ENCODE peak calls at places on chromosomes 13 and 19, in eight cellular contexts. Y, B, Q, O, F, C, Z and H are unnamed samples.

GRCh38 chr19:40827386-40828247 is 22.6 kb downstream of the CYP2A6 start:
- DNase-seq in Z (no peak), Y (no peak), Q (no peak), O (peak), F (no peak), B (no peak), C (no peak), H (no peak)

GRCh38 chr13:98500963-98501421 is 75.9 kb downstream of the STK24 start:
- DNase-seq in Z (peak), B (no peak), Q (no peak), C (no peak), Y (no peak), O (no peak), F (no peak), H (no peak)

GRCh38 chr13:113090806-113091205 is 14.8 kb upstream of the F7 start:
- DNase-seq in O (no peak), Y (no peak), C (no peak), F (no peak), Q (no peak), B (no peak), Z (no peak), H (no peak)

GRCh38 chr19:30070970-30071632 is 129.1 kb downstream of the URI1 start:
- DNase-seq in B (no peak), C (no peak), Q (no peak), F (no peak), Y (no peak), O (no peak), Z (no peak), H (no peak)

GRCh38 chr13:104847863-104848262 is 1687.6 kb downstream of the EFNB2 start:
- DNase-seq in F (no peak), O (no peak), Z (no peak), B (no peak), Y (no peak), Q (no peak), C (no peak), H (no peak)

GRCh38 chr19:28980236-28980868 is 232.6 kb downstream of the UQCRFS1 start:
- DNase-seq in B (no peak), Q (no peak), O (no peak), Z (no peak), F (peak), C (no peak), Y (no peak), H (no peak)

GRCh38 chr19:40603071-40603718 is 2.0 kb downstream of the LTBP4 start:
- DNase-seq in Z (no peak), B (no peak), C (no peak), Y (no peak), O (no peak), F (peak), Q (no peak), H (peak)

GRCh38 chr19:17846146-17846545 is 1.6 kb downstream of the JAK3 start:
- DNase-seq in B (no peak), F (no peak), C (no peak), Q (no peak), Z (peak), Y (no peak), O (no peak), H (no peak)

GRCh38 chr13:51778407-51778806 is 25.6 kb downstream of the DHRS12 start:
- DNase-seq in F (no peak), B (no peak), Q (no peak), Y (no peak), C (no peak), O (no peak), Z (no peak), H (no peak)

GRCh38 chr19:4279530-4280422 is 710 bp downstream of the SHD start:
- DNase-seq in F (no peak), Z (no peak), B (no peak), O (no peak), Q (no peak), C (no peak), Y (no peak), H (no peak)

GRCh38 chr13:97134364-97135095 is 87.6 kb upstream of the MBNL2 start:
- DNase-seq in Y (no peak), Z (no peak), C (no peak), Q (no peak), F (no peak), O (no peak), B (no peak), H (no peak)

GRCh38 chr13:99419591-99420243 is 81.6 kb upstream of the TM9SF2 start:
- DNase-seq in Y (no peak), O (no peak), Z (no peak), Q (no peak), F (no peak), C (no peak), B (no peak), H (no peak)

GRCh38 chr13:52449323-52450011 is 967 bp downstream of the VPS36 start:
- DNase-seq in O (no peak), F (no peak), B (no peak), Q (no peak), C (no peak), Y (no peak), Z (no peak), H (peak)

GRCh38 chr19:40718774-40719391 is 2.0 kb downstream of the ITPKC start:
- DNase-seq in C (peak), Y (peak), Z (peak), B (peak), O (peak), Q (peak), F (peak), H (peak)

GRCh38 chr19:10135551-10136334 is 16.0 kb upstream of the EIF3G start:
- DNase-seq in F (no peak), Q (no peak), B (no peak), Y (no peak), O (no peak), Z (no peak), C (no peak), H (no peak)

GRCh38 chr13:44815507-44816074 is 173.7 kb downstream of the NUFIP1 start:
- DNase-seq in B (no peak), F (peak), Z (no peak), Y (peak), Q (no peak), O (peak), C (peak), H (no peak)

GRCh38 chr13:27194895-27195764 is 23.5 kb upstream of the USP12 start:
- DNase-seq in C (no peak), Y (no peak), O (no peak), F (peak), Z (no peak), Q (peak), B (no peak), H (no peak)

GRCh38 chr19:38433268-38433733 is at the start of gene RYR1:
- DNase-seq in Z (no peak), C (no peak), B (peak), Q (peak), F (no peak), O (no peak), Y (peak), H (no peak)

GRCh38 chr13:27967203-27967735 is 1.8 kb downstream of the CDX2 start:
- DNase-seq in B (no peak), C (no peak), O (no peak), Y (no peak), F (no peak), Q (no peak), Z (no peak), H (no peak)

GRCh38 chr13:84951128-84951527 is 848.1 kb downstream of the SLITRK6 start:
- DNase-seq in F (no peak), Q (no peak), C (no peak), Y (no peak), B (no peak), Z (no peak), O (no peak), H (no peak)

GRCh38 chr13:109243311-109243951 is 543.0 kb downstream of the IRS2 start:
- DNase-seq in C (no peak), F (peak), Y (no peak), Z (no peak), Q (no peak), O (no peak), B (peak), H (no peak)
- TF ChIP-seq POLR2A in C (no peak), F (no peak), Y (no peak), Z (no peak), Q (no peak), O (no peak), B (no peak), H (no peak)

DNA sequence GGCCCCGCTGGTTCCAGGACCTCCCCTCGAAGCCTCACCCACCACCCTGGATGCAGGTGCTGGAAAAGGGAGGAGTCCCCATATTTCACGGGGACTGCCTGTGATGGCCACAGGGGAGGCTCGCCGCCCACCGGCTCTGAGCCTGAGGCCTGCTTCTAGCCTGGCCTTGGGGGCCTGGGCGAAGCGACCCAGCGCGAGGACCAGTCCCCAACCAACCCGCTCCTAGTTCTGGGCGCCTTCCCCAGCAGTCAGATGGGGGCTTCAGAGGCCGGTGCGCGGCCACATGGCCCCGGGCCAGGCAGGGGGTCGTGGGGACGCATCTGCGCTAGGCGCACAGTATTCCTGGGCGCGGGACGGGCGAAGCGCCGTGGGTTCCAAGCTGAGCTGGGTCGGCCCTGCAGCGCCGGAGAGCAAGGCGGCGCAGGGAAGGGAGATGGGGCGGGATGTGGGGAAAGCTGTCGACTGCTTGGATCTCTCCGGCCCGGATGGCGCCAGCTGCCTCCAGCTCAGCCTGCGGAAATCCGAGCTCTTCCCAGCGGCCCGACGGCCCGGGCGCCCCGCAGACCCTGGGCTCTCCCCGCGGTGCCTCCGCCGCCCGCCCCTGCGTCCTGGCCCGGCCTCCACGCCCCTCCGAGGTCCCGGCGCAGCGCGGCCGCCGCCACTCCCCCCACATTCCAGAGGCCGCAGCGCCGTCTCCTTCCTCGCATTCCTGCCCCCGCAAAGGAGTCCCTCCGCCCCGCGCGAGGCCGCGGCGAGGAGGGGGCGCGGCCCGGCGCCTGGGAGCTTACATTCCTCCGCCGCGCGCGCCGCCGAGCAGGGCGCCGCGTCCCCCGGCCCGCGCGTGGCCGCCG is at the start of gene WTIP:
- DNase-seq in Y (peak), Q (no peak), Z (no peak), B (peak), F (peak), O (peak), C (peak), H (no peak)
- TF ChIP-seq POLR2A in Y (no peak), Q (no peak), Z (no peak), B (no peak), F (peak), O (peak), C (no peak), H (no peak)

DNA sequence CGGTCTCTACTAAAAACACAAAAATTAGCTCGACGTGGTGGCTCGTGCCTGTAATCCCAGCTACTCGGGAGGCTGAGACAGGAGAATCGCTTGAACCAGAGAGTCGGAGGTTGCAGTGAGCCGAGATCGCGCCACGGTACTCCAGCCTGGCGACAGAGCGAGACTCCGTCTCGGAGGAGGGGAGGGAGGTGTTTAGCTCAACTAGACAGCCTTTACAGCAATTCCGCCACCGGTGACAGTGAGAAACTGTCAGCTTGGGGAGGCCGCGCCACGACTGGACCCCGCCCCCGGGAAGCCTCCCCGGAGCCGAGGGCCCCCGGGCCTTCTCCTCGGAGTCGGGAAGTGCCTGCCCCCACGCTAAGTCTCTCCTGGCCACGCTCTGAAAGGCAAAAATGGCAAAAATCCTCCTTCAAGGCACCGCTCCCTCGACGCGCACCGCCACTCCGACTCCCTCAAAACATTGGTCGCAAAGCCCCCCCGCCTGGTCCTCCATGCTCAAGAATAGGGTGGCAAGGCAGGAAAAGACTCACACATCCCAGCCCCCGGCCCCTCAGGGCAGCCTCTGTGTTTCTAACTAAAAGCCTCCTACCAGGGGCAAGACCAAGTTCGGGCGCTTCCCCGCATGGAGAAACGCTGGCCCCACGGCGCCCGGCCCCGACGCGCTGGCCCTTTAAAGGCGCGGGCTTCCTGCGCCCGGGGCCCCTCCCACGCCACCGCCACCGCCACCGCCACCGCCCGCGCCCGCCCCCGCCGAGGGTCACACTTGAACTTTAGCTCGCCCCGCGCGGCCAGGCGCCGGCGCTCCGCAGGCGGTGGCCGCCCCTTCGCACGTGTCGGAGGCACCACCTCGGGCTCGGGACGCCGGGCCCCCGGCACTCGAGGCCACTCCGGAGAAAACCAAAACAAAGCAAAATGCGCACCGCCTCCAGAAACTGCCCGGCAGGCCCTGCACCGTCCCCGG is 2.1 kb downstream of the FOXO1 start:
- DNase-seq in O (peak), B (peak), Z (no peak), F (peak), Y (peak), Q (peak), C (peak), H (peak)
- TF ChIP-seq POLR2A in O (peak), B (peak), Z (no peak), F (no peak), Y (no peak), Q (no peak), C (no peak), H (no peak)

DNA sequence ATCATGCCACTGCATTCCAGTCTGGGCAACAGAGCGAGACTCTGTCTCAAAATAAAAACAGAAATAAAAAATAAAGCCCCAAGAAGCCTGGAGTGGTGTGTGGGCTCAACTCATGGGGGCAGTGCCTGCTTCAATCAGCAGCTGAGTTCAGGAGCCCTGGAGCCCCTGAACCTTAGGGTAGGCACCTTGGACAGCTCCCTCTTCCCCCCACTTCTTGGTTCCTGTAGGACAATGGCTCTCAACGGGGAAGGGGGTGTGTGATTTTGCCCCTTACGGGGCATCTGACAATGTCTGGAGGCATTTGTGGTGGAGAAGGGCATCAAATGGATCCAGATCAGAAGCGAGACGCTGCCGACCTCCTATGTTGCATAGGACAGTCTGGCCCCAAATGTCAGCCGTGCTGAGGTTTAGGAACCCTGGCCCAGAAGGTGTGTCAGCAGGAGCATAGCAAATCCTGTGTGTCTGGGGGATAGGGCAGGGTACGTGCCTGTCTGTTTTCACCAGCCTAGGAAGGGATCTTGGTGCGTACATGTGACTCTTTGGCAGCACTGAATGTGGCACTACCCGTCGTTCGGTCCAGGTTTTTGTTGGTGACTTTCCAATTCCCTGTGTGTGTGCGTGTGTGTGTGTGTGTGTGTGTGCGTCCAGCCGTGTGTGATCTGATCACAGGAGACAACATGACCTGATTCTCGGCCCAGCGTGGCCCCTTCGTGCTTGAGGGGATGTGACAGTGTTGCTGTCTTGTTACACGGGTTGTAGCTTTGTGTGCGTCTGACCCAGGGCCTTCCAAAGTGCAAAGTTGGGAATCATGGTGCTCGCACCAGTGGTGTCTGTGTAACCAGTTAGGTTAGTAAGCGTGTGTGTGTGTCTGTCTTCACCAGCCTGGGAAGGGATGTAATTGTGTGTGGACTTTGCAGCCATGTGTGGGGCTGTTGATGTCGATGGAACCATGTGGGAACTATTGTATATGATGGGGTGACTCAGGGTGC is 7.5 kb downstream of the IGLON5 start:
- DNase-seq in Y (no peak), C (no peak), Q (no peak), O (no peak), F (no peak), B (no peak), Z (no peak), H (no peak)
- TF ChIP-seq POLR2A in Y (no peak), C (no peak), Q (no peak), O (no peak), F (no peak), B (no peak), Z (no peak), H (no peak)

GRCh38 chr19:45713141-45713540 is 17.6 kb downstream of the FBXO46 start:
- DNase-seq in Z (no peak), Q (no peak), O (no peak), Y (no peak), B (no peak), F (no peak), C (no peak), H (no peak)

GRCh38 chr19:45716314-45717130 is 14.2 kb downstream of the FBXO46 start:
- DNase-seq in Q (peak), Z (no peak), O (no peak), C (peak), Y (peak), F (peak), B (peak), H (peak)

GRCh38 chr19:45715139-45715538 is 15.6 kb downstream of the FBXO46 start:
- DNase-seq in Q (no peak), Z (no peak), Y (no peak), C (no peak), F (no peak), B (no peak), O (no peak), H (no peak)

GRCh38 chr19:45717983-45718650 is 12.6 kb downstream of the FBXO46 start:
- DNase-seq in Y (peak), C (no peak), O (no peak), Z (no peak), F (no peak), B (peak), Q (no peak), H (no peak)

DNA sequence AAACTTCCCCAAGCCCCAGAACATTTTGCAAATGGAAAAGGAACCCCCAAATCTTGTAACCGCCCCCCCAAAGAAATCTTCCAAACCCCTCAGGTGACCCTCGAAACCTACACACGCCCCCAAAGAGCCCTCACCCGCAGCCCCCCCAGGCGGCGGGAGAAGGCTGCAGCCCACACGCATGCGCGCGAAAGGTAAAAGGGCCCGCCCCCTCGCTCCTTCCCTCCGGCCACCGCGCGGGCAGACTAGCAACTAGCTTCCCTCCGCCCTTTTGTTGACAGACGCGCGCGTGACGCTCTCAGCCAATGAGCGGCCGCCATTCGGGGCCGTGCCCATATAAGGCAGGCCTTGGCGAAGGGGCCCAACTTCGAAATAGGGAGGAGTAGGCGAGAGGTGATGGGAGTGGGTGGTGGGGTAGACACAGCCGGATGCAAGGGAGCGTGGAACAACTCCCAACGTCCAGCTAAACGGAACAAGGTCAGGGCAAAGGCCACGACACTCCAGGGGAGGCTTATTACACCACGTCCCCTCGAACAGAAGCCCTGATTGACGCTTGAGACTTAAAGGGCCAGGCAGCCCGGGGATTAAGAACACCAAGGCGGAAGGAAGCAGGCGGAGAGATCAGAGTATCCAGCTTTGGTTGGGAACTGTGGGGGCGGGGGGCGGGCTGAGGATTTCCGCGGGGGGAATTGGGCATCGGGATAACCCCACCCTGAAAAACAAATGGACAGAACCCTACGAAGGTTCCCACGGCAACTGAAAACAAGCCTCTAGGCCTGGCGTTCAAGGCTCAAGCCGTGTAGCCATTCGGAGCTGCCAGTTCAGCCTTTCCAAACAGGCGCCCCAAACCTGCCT is 13.3 kb downstream of the FBXO46 start:
- DNase-seq in B (peak), F (peak), C (peak), Y (peak), Z (peak), O (peak), Q (peak), H (peak)
- TF ChIP-seq POLR2A in B (peak), F (peak), C (peak), Y (no peak), Z (peak), O (peak), Q (peak), H (peak)

DNA sequence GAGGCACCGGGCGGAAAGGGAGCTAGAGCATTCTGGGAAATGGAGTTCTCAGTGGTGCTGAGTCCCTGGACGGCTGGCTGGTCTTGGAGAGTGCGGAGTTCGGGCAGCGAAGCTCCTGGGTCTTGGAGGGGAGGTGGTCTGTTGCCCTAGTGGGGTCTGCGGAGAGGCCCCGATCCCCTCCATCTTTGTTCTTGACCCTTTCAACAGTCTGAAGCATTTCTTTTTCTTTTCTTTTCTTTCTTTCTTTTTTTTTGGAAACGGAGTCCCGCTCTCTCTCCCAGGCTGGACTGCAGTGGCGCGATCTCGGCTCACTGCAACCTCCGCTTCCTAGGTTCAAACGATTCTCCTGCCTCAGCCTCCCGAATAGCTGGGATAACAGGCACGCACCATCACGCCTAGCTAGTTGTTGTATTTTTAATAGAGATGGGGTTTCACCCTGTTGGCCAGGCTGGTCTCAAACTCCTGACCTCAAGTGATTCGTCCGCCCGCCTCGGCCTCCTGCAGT is 440 bp upstream of the SYMPK start:
- DNase-seq in O (no peak), Z (no peak), Q (no peak), Y (no peak), C (no peak), B (no peak), F (no peak), H (no peak)
- TF ChIP-seq POLR2A in O (peak), Z (no peak), Q (no peak), Y (no peak), C (no peak), B (no peak), F (no peak), H (no peak)